ENCODE peak calls at places on chromosomes 7 and 10, in nine cellular contexts. G is NCI-H187, F is fibroblast of lung, P is GM13976, A is Calu3, K is T1000, Y is T-helper 1 cell, U is GDM1, W is ovary. I is an unnamed sample.

GRCh38 chr10:78462728-78463228 is 429.1 kb downstream of the RPS24 start:
- DNase-seq in K (no peak), A (no peak), W (no peak), G (no peak), P (no peak), Y (no peak), F (peak; percentile 35), U (no peak), I (no peak)

GRCh38 chr10:77669892-77670291 is 32.3 kb upstream of the KCNMA1 start:
- DNase-seq in G (no peak), K (no peak), F (no peak), A (no peak), W (no peak), U (no peak), P (no peak), Y (no peak), I (no peak)

GRCh38 chr7:36605261-36605660 is 119.0 kb downstream of the AOAH start:
- DNase-seq in F (peak; percentile 46), Y (no peak), A (peak; percentile 24), U (no peak), G (no peak), W (no peak), K (no peak), P (no peak), I (no peak)

GRCh38 chr10:116779076-116779687 is 36.8 kb upstream of the HSPA12A start:
- DNase-seq in A (no peak), G (no peak), P (no peak), F (peak; percentile 39), Y (no peak), W (no peak), U (no peak), K (peak; percentile 11), I (no peak)

GRCh38 chr10:33091186-33091585 is 133.2 kb upstream of the ITGB1 start:
- DNase-seq in U (no peak), Y (no peak), G (no peak), P (no peak), F (no peak), W (no peak), K (no peak), A (no peak), I (no peak)

GRCh38 chr10:37275216-37275777 is 149.9 kb downstream of the ANKRD30A start:
- DNase-seq in U (no peak), Y (no peak), F (no peak), K (no peak), A (no peak), W (no peak), P (no peak), G (no peak), I (no peak)

GRCh38 chr7:151757274-151757673 is 119.6 kb downstream of the PRKAG2 start:
- DNase-seq in A (no peak), W (no peak), Y (no peak), F (peak; percentile 76), G (no peak), U (no peak), P (no peak), K (no peak), I (no peak)

GRCh38 chr7:3301831-3302618 is 973 bp downstream of the SDK1 start:
- DNase-seq in F (peak; percentile 29), P (no peak), G (peak; percentile 18), K (peak; percentile 17), U (no peak), A (peak; percentile 53), Y (no peak), W (peak; percentile 39), I (no peak)

GRCh38 chr7:54969190-54969967 is 49.4 kb upstream of the EGFR start:
- DNase-seq in Y (no peak), A (no peak), K (no peak), F (peak; percentile 14), P (no peak), W (no peak), U (no peak), G (no peak), I (no peak)

GRCh38 chr7:98204670-98205069 is 6.6 kb upstream of the BHLHA15 start:
- DNase-seq in G (no peak), A (no peak), K (no peak), F (no peak), P (no peak), U (no peak), W (no peak), Y (no peak), I (peak; percentile 28)

GRCh38 chr7:156166692-156167416 is 354.6 kb upstream of the SHH start:
- DNase-seq in U (no peak), W (no peak), A (no peak), G (no peak), Y (no peak), K (no peak), F (no peak), P (no peak), I (no peak)

GRCh38 chr7:27329917-27330316 is 87.3 kb downstream of the EVX1 start:
- DNase-seq in Y (no peak), W (no peak), P (no peak), U (no peak), F (no peak), A (no peak), G (no peak), K (no peak), I (no peak)

GRCh38 chr7:123580406-123581161 is 21.0 kb upstream of the ASB15 start:
- DNase-seq in G (no peak), F (peak; percentile 42), Y (no peak), P (no peak), U (no peak), W (no peak), A (peak; percentile 40), K (no peak), I (no peak)